ENCODE peak calls at places on chromosomes 16 and 17, in eight cellular contexts. One of them, this sample, is unnamed.

GRCh38 chr16:31707743-31708335 is 165.8 kb upstream of the ZNF267 start:
- DNase-seq in tibial artery: no peak
- DNase-seq in HL-60: no peak
- DNase-seq in HepG2: no peak
- DNase-seq in OCI-LY7: no peak
- DNase-seq in kidney: no peak
- DNase-seq in CD8-positive, alpha-beta memory T cell: no peak
- DNase-seq in adrenal gland: no peak
- DNase-seq in this sample: no peak

GRCh38 chr17:42438600-42439567 is 15.8 kb upstream of the CAVIN1 start:
- DNase-seq in CD8-positive, alpha-beta memory T cell: peak
- DNase-seq in HL-60: no peak
- DNase-seq in kidney: no peak
- DNase-seq in HepG2: peak
- DNase-seq in tibial artery: no peak
- DNase-seq in OCI-LY7: peak
- DNase-seq in adrenal gland: no peak
- DNase-seq in this sample: no peak

GRCh38 chr17:78343099-78343432 is 16.8 kb downstream of the SOCS3 start:
- DNase-seq in adrenal gland: peak
- DNase-seq in OCI-LY7: no peak
- DNase-seq in HL-60: no peak
- DNase-seq in tibial artery: peak
- DNase-seq in CD8-positive, alpha-beta memory T cell: no peak
- DNase-seq in HepG2: no peak
- DNase-seq in kidney: peak
- DNase-seq in this sample: peak

GRCh38 chr17:66952031-66952524 is 12.4 kb upstream of the CACNG4 start:
- DNase-seq in OCI-LY7: no peak
- DNase-seq in CD8-positive, alpha-beta memory T cell: no peak
- DNase-seq in HL-60: no peak
- DNase-seq in kidney: peak
- DNase-seq in HepG2: peak
- DNase-seq in tibial artery: no peak
- DNase-seq in adrenal gland: no peak
- DNase-seq in this sample: no peak

GRCh38 chr17:14616508-14616907 is 315.6 kb downstream of the HS3ST3B1 start:
- DNase-seq in tibial artery: no peak
- DNase-seq in kidney: no peak
- DNase-seq in HepG2: no peak
- DNase-seq in OCI-LY7: no peak
- DNase-seq in CD8-positive, alpha-beta memory T cell: no peak
- DNase-seq in HL-60: no peak
- DNase-seq in adrenal gland: no peak
- DNase-seq in this sample: no peak

GRCh38 chr16:78259883-78260282 is 160.4 kb downstream of the WWOX start:
- DNase-seq in CD8-positive, alpha-beta memory T cell: no peak
- DNase-seq in HepG2: no peak
- DNase-seq in kidney: no peak
- DNase-seq in OCI-LY7: no peak
- DNase-seq in HL-60: no peak
- DNase-seq in adrenal gland: no peak
- DNase-seq in tibial artery: no peak
- DNase-seq in this sample: no peak

GRCh38 chr17:3543453-3543852 is 14.2 kb downstream of the TRPV3 start:
- DNase-seq in HepG2: no peak
- DNase-seq in CD8-positive, alpha-beta memory T cell: no peak
- DNase-seq in HL-60: no peak
- DNase-seq in kidney: no peak
- DNase-seq in tibial artery: no peak
- DNase-seq in adrenal gland: no peak
- DNase-seq in OCI-LY7: no peak
- DNase-seq in this sample: no peak

GRCh38 chr16:68264128-68265077 is at the start of gene SLC7A6:
- DNase-seq in HepG2: peak
- DNase-seq in OCI-LY7: peak
- DNase-seq in tibial artery: peak
- DNase-seq in kidney: peak
- DNase-seq in CD8-positive, alpha-beta memory T cell: peak
- DNase-seq in adrenal gland: peak
- DNase-seq in HL-60: peak
- DNase-seq in this sample: no peak

GRCh38 chr16:68236804-68237242 is 896 bp upstream of the ESRP2 start:
- DNase-seq in kidney: peak
- DNase-seq in HepG2: peak
- DNase-seq in tibial artery: no peak
- DNase-seq in CD8-positive, alpha-beta memory T cell: peak
- DNase-seq in HL-60: no peak
- DNase-seq in adrenal gland: no peak
- DNase-seq in OCI-LY7: no peak
- DNase-seq in this sample: no peak

GRCh38 chr17:39754958-39755549 is 17.3 kb downstream of the GRB7 start:
- DNase-seq in OCI-LY7: peak
- DNase-seq in tibial artery: no peak
- DNase-seq in CD8-positive, alpha-beta memory T cell: no peak
- DNase-seq in adrenal gland: peak
- DNase-seq in kidney: no peak
- DNase-seq in HL-60: no peak
- DNase-seq in HepG2: no peak
- DNase-seq in this sample: peak

GRCh38 chr17:57819273-57819672 is 30.6 kb downstream of the MRPS23 start:
- DNase-seq in OCI-LY7: no peak
- DNase-seq in HL-60: no peak
- DNase-seq in CD8-positive, alpha-beta memory T cell: no peak
- DNase-seq in tibial artery: no peak
- DNase-seq in kidney: no peak
- DNase-seq in HepG2: no peak
- DNase-seq in adrenal gland: no peak
- DNase-seq in this sample: no peak

GRCh38 chr17:4733073-4733531 is 1.9 kb downstream of the MED11 start:
- DNase-seq in OCI-LY7: peak
- DNase-seq in kidney: peak
- DNase-seq in HepG2: peak
- DNase-seq in HL-60: no peak
- DNase-seq in adrenal gland: no peak
- DNase-seq in tibial artery: peak
- DNase-seq in CD8-positive, alpha-beta memory T cell: no peak
- DNase-seq in this sample: no peak
- H3K4me3 ChIP-seq in OCI-LY7: no peak
- H3K4me3 ChIP-seq in kidney: no peak
- H3K4me3 ChIP-seq in HepG2: no peak
- H3K4me3 ChIP-seq in HL-60: no peak
- H3K4me3 ChIP-seq in adrenal gland: no peak
- H3K4me3 ChIP-seq in tibial artery: no peak
- H3K4me3 ChIP-seq in CD8-positive, alpha-beta memory T cell: no peak
- H3K4me3 ChIP-seq in this sample: no peak

GRCh38 chr17:64152428-64153125 is 22.6 kb upstream of the ERN1 start:
- DNase-seq in adrenal gland: peak
- DNase-seq in HepG2: no peak
- DNase-seq in OCI-LY7: no peak
- DNase-seq in CD8-positive, alpha-beta memory T cell: no peak
- DNase-seq in tibial artery: no peak
- DNase-seq in HL-60: no peak
- DNase-seq in kidney: no peak
- DNase-seq in this sample: no peak
- H3K27ac ChIP-seq in adrenal gland: no peak
- H3K27ac ChIP-seq in HepG2: no peak
- H3K27ac ChIP-seq in OCI-LY7: no peak
- H3K27ac ChIP-seq in CD8-positive, alpha-beta memory T cell: no peak
- H3K27ac ChIP-seq in tibial artery: peak
- H3K27ac ChIP-seq in HL-60: no peak
- H3K27ac ChIP-seq in kidney: no peak
- H3K27ac ChIP-seq in this sample: peak

GRCh38 chr17:6452471-6453266 is 8.4 kb downstream of the PIMREG start:
- DNase-seq in OCI-LY7: no peak
- DNase-seq in adrenal gland: no peak
- DNase-seq in CD8-positive, alpha-beta memory T cell: no peak
- DNase-seq in tibial artery: no peak
- DNase-seq in HepG2: no peak
- DNase-seq in HL-60: no peak
- DNase-seq in kidney: no peak
- DNase-seq in this sample: no peak

GRCh38 chr17:6456321-6456720 is 12.1 kb downstream of the PIMREG start:
- DNase-seq in HL-60: no peak
- DNase-seq in CD8-positive, alpha-beta memory T cell: no peak
- DNase-seq in adrenal gland: no peak
- DNase-seq in tibial artery: no peak
- DNase-seq in HepG2: no peak
- DNase-seq in kidney: peak
- DNase-seq in OCI-LY7: no peak
- DNase-seq in this sample: no peak

GRCh38 chr17:6455321-6455705 is 11.1 kb downstream of the PIMREG start:
- DNase-seq in HepG2: no peak
- DNase-seq in tibial artery: no peak
- DNase-seq in CD8-positive, alpha-beta memory T cell: peak
- DNase-seq in kidney: peak
- DNase-seq in HL-60: no peak
- DNase-seq in OCI-LY7: peak
- DNase-seq in adrenal gland: no peak
- DNase-seq in this sample: no peak

GRCh38 chr17:6453279-6454024 is 9.2 kb downstream of the PIMREG start:
- DNase-seq in adrenal gland: no peak
- DNase-seq in kidney: no peak
- DNase-seq in HepG2: no peak
- DNase-seq in tibial artery: no peak
- DNase-seq in CD8-positive, alpha-beta memory T cell: no peak
- DNase-seq in OCI-LY7: no peak
- DNase-seq in HL-60: no peak
- DNase-seq in this sample: no peak

DNA sequence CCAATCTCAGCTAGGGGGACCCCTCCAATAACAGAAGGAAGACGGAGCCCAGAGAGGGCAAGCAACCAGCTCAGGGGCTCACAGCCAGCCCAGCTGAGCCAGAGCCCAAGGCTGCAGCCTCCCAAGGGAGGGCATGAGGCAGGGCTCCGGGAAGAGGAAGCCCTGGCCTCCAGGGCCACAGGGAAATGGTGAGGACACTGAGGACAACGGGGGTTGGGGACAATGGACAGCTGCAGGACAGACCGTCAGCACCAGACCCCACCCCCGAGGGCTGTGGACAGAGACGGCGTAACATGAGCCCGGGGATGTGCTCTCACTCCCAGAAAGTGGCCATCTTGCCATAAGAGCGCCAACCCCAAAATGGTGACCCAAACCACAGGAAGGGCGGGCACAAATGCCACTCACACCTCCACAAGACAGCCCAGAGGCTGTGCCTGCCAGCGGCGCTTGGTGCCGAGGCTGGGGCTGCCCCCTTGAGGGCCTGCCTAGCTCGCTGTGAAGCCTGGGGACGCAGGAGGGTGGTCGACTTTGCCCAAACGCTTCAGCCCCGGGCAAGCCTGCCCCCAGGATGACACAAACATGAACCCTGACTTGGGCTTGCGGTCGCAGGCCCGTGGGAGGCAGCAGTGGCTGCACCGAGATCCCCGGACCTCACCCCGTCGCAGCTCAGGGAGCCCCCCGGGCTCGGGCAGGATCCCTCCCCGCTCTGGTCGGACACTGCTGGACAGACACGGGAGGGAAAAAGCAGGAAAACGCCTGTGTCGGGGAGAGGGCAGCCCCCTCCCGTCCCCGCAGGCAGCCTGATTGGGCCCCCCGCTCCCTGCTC is 10.5 kb downstream of the PIMREG start:
- DNase-seq in CD8-positive, alpha-beta memory T cell: no peak
- DNase-seq in tibial artery: no peak
- DNase-seq in kidney: peak
- DNase-seq in OCI-LY7: no peak
- DNase-seq in HL-60: no peak
- DNase-seq in HepG2: no peak
- DNase-seq in adrenal gland: no peak
- DNase-seq in this sample: no peak
- H3K4me3 ChIP-seq in CD8-positive, alpha-beta memory T cell: peak
- H3K4me3 ChIP-seq in tibial artery: no peak
- H3K4me3 ChIP-seq in kidney: no peak
- H3K4me3 ChIP-seq in OCI-LY7: no peak
- H3K4me3 ChIP-seq in HL-60: no peak
- H3K4me3 ChIP-seq in HepG2: no peak
- H3K4me3 ChIP-seq in adrenal gland: no peak
- H3K4me3 ChIP-seq in this sample: peak

GRCh38 chr16:89269805-89270665 is 52.5 kb downstream of the ZNF778 start:
- DNase-seq in kidney: peak
- DNase-seq in tibial artery: no peak
- DNase-seq in HL-60: no peak
- DNase-seq in HepG2: no peak
- DNase-seq in CD8-positive, alpha-beta memory T cell: no peak
- DNase-seq in adrenal gland: no peak
- DNase-seq in OCI-LY7: no peak
- DNase-seq in this sample: no peak
- H3K27ac ChIP-seq in kidney: no peak
- H3K27ac ChIP-seq in tibial artery: no peak
- H3K27ac ChIP-seq in HL-60: no peak
- H3K27ac ChIP-seq in HepG2: no peak
- H3K27ac ChIP-seq in CD8-positive, alpha-beta memory T cell: no peak
- H3K27ac ChIP-seq in adrenal gland: no peak
- H3K27ac ChIP-seq in OCI-LY7: no peak
- H3K27ac ChIP-seq in this sample: no peak

GRCh38 chr17:32947736-32948135 is 19.8 kb downstream of the TMEM98 start:
- DNase-seq in kidney: no peak
- DNase-seq in HepG2: no peak
- DNase-seq in CD8-positive, alpha-beta memory T cell: no peak
- DNase-seq in adrenal gland: no peak
- DNase-seq in HL-60: no peak
- DNase-seq in tibial artery: no peak
- DNase-seq in OCI-LY7: no peak
- DNase-seq in this sample: no peak
- H3K4me3 ChIP-seq in kidney: no peak
- H3K4me3 ChIP-seq in HepG2: no peak
- H3K4me3 ChIP-seq in CD8-positive, alpha-beta memory T cell: no peak
- H3K4me3 ChIP-seq in adrenal gland: no peak
- H3K4me3 ChIP-seq in HL-60: no peak
- H3K4me3 ChIP-seq in tibial artery: no peak
- H3K4me3 ChIP-seq in OCI-LY7: no peak
- H3K4me3 ChIP-seq in this sample: no peak

DNA sequence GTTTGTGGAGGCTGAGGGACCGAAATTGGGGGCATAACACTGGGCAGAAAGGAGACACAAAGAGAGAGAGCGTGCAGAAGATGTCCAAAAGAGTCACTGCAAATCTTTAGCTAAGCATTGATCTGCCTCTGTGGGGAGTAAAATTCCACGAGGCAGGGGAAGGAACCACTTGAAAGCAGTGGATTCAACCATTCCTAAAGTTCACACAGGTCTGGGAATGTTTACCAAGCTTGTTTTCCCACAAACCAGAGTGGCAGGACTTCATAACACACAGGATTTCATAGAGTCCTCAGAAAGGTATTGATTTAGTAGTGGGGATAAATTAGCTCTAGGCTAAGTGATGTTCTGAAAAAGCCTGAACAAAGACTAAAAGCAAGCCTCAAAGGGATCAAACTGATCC is 66.1 kb upstream of the RPL38 start:
- DNase-seq in kidney: no peak
- DNase-seq in tibial artery: no peak
- DNase-seq in OCI-LY7: no peak
- DNase-seq in adrenal gland: no peak
- DNase-seq in HepG2: no peak
- DNase-seq in CD8-positive, alpha-beta memory T cell: no peak
- DNase-seq in HL-60: no peak
- DNase-seq in this sample: no peak
- H3K27ac ChIP-seq in kidney: no peak
- H3K27ac ChIP-seq in tibial artery: no peak
- H3K27ac ChIP-seq in OCI-LY7: no peak
- H3K27ac ChIP-seq in adrenal gland: no peak
- H3K27ac ChIP-seq in HepG2: no peak
- H3K27ac ChIP-seq in CD8-positive, alpha-beta memory T cell: no peak
- H3K27ac ChIP-seq in HL-60: no peak
- H3K27ac ChIP-seq in this sample: no peak

GRCh38 chr17:69669441-69670178 is 255.1 kb downstream of the MAP2K6 start:
- DNase-seq in adrenal gland: no peak
- DNase-seq in CD8-positive, alpha-beta memory T cell: no peak
- DNase-seq in HepG2: no peak
- DNase-seq in HL-60: no peak
- DNase-seq in kidney: no peak
- DNase-seq in tibial artery: no peak
- DNase-seq in OCI-LY7: no peak
- DNase-seq in this sample: no peak
- H3K4me3 ChIP-seq in adrenal gland: no peak
- H3K4me3 ChIP-seq in CD8-positive, alpha-beta memory T cell: no peak
- H3K4me3 ChIP-seq in HepG2: no peak
- H3K4me3 ChIP-seq in HL-60: no peak
- H3K4me3 ChIP-seq in kidney: no peak
- H3K4me3 ChIP-seq in tibial artery: no peak
- H3K4me3 ChIP-seq in OCI-LY7: no peak
- H3K4me3 ChIP-seq in this sample: no peak

This sample was measured in coronary artery.